ENCODE peak calls at places on chromosomes 5 and 9, in seven cellular contexts. V is GM23248, Y is HCT116, O is GM23338, W is OCI-LY7, F is SK-N-SH, N is MM.1S. P is an unnamed sample. For H4K20me1, the result is how much of the 10 kb centered on the place peaks cover.

GRCh38 chr5:132907161-132907560 is 33.7 kb downstream of the LEAP2 start:
- DNase-seq in F (no peak), Y (no peak), N (no peak), V (no peak), O (no peak), W (no peak), P (no peak)

GRCh38 chr5:20655211-20655610 is 667.2 kb upstream of the CDH18 start:
- DNase-seq in Y (no peak), N (no peak), W (no peak), F (no peak), V (no peak), O (no peak), P (no peak)

GRCh38 chr5:58622884-58623871 is 40.3 kb downstream of the RAB3C start:
- DNase-seq in Y (no peak), O (no peak), F (no peak), V (no peak), N (no peak), W (no peak), P (peak)

GRCh38 chr9:135813671-135814290 is 93.6 kb downstream of the CAMSAP1 start:
- DNase-seq in W (no peak), Y (no peak), N (no peak), F (no peak), O (no peak), V (no peak), P (no peak)

GRCh38 chr5:74030371-74030770 is 404.4 kb downstream of the ARHGEF28 start:
- DNase-seq in Y (no peak), W (no peak), F (no peak), N (no peak), O (no peak), V (no peak), P (no peak)

GRCh38 chr5:66587771-66588170 is 8.4 kb upstream of the MAST4 start:
- DNase-seq in Y (no peak), V (no peak), N (no peak), W (no peak), F (no peak), O (no peak), P (no peak)

GRCh38 chr5:170720179-170720578 is 63.3 kb upstream of the GABRP start:
- DNase-seq in W (no peak), N (no peak), F (no peak), V (no peak), O (no peak), Y (no peak), P (no peak)

GRCh38 chr5:91383027-91383955 is at the start of gene ARRDC3:
- DNase-seq in V (peak), Y (peak), N (peak), O (peak), W (peak), F (peak), P (peak)

GRCh38 chr5:143398451-143399237 is 4.8 kb downstream of the NR3C1 start:
- DNase-seq in V (peak), F (no peak), N (peak), O (no peak), Y (no peak), W (peak), P (no peak)

GRCh38 chr5:6457592-6457991 is 8.9 kb downstream of the UBE2QL1 start:
- DNase-seq in O (no peak), V (no peak), Y (no peak), W (no peak), F (no peak), N (no peak), P (no peak)

GRCh38 chr5:150271923-150272322 is 17.6 kb downstream of the CAMK2A start:
- DNase-seq in V (no peak), Y (no peak), W (no peak), O (no peak), F (no peak), N (no peak), P (no peak)

GRCh38 chr9:130488621-130489330 is 44.0 kb downstream of the ASS1 start:
- DNase-seq in F (no peak), O (no peak), W (no peak), N (no peak), Y (no peak), V (no peak), P (no peak)

GRCh38 chr9:37511006-37511714 is 25.4 kb downstream of the POLR1E start:
- DNase-seq in Y (peak), O (peak), F (peak), N (no peak), V (peak), W (peak), P (peak)

GRCh38 chr5:102249381-102249780 is 46.7 kb downstream of the SLCO4C1 start:
- DNase-seq in F (no peak), O (no peak), N (no peak), Y (no peak), W (no peak), V (no peak), P (no peak)

GRCh38 chr9:114894801-114895433 is 35.5 kb downstream of the TNFSF8 start:
- DNase-seq in W (peak), O (peak), F (no peak), N (no peak), V (peak), Y (no peak), P (no peak)

GRCh38 chr5:38663276-38663675 is 106.8 kb upstream of the LIFR start:
- DNase-seq in F (no peak), V (no peak), W (no peak), Y (no peak), N (no peak), O (no peak), P (no peak)

GRCh38 chr9:130610862-130611689 is 31.7 kb downstream of the FUBP3 start:
- DNase-seq in N (no peak), Y (no peak), F (no peak), V (no peak), W (no peak), O (no peak), P (no peak)

GRCh38 chr9:133803028-133803585 is 65.0 kb upstream of the SARDH start:
- DNase-seq in O (no peak), Y (no peak), N (no peak), W (no peak), V (peak), F (no peak), P (no peak)

GRCh38 chr9:133804199-133804598 is 66.0 kb upstream of the SARDH start:
- DNase-seq in V (no peak), O (no peak), N (no peak), F (no peak), Y (no peak), W (no peak), P (no peak)

GRCh38 chr9:133802256-133802655 is 64.1 kb upstream of the SARDH start:
- DNase-seq in W (no peak), F (no peak), Y (no peak), V (no peak), N (no peak), O (no peak), P (peak)

GRCh38 chr9:133801739-133802138 is 63.6 kb upstream of the SARDH start:
- DNase-seq in Y (no peak), W (no peak), V (no peak), O (no peak), N (no peak), F (no peak), P (no peak)

GRCh38 chr9:133803745-133804144 is 65.6 kb upstream of the SARDH start:
- DNase-seq in O (no peak), W (no peak), Y (no peak), F (no peak), V (no peak), N (no peak), P (no peak)
- H4K20me1 ChIP-seq in O (under half), W (under half), Y (under half), F (under half), V (under half), N (under half), P (under half)

DNA sequence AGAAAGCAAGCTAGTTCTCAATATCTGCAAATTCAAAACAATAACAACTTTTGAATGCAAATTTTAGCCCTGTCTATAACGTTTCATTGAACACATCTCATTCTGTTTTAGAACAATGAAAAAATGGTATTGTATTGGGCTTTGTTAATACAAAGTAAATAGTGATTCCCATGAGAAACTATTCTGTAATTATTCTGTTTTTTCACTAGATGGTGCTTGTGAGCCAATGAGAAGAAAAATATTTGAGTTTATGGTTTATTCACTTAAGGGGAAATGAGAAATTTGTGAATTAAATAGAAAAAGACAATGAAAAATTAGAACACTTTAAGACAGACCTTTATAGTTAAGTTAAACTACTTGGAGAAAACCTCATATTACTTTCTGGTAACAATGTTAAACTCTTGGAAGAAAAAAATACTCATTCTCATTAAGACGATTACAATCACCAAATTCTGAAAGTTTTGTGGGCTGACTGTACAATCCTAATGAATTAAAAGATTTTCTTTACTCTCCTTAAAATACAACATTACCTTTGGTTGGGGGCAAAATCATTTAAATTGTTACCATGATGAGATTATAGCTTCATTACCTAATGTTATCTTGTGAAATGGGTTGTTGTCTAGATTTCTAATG is 127.0 kb downstream of the NNT start:
- DNase-seq in F (no peak), Y (peak), W (peak), N (peak), V (peak), O (peak), P (no peak)
- TF ChIP-seq EZH2phosphoT487 in F (no peak), Y (no peak), W (no peak), N (no peak), V (no peak), O (no peak), P (no peak)

GRCh38 chr9:121259498-121259897 is 8.5 kb upstream of the GSN start:
- DNase-seq in O (no peak), N (no peak), F (no peak), V (no peak), W (no peak), Y (no peak), P (no peak)
- H4K20me1 ChIP-seq in O (under half), N (under half), F (under half), V (under half), W (under half), Y (under half), P (under half)

GRCh38 chr5:178323961-178324360 is 91.4 kb upstream of the PHYKPL start:
- DNase-seq in O (no peak), F (no peak), N (no peak), W (no peak), V (no peak), Y (no peak), P (no peak)
- TF ChIP-seq EZH2phosphoT487 in O (no peak), F (no peak), N (no peak), W (no peak), V (no peak), Y (no peak), P (no peak)